ENCODE peak calls at places on chromosomes 6 and 20, in eight cellular contexts. One of them, this sample, is unnamed.
A peak's percentile ranks its signal among the peaks of the same experiment; 100 is the strongest.

GRCh38 chr6:131844243-131844841 is 36.5 kb downstream of the ENPP1 start:
- DNase-seq in SK-N-SH: no peak
- DNase-seq in MM.1S: no peak
- DNase-seq in GM23248: peak; percentile 46
- DNase-seq in hepatocyte: peak; percentile 61
- DNase-seq in HCT116: no peak
- DNase-seq in OCI-LY7: no peak
- DNase-seq in GM23338: no peak
- DNase-seq in this sample: no peak

GRCh38 chr6:142943746-142944125 is 1.2 kb downstream of the HIVEP2 start:
- DNase-seq in hepatocyte: peak; percentile 19
- DNase-seq in OCI-LY7: peak; percentile 84
- DNase-seq in HCT116: no peak
- DNase-seq in SK-N-SH: no peak
- DNase-seq in GM23248: peak; percentile 64
- DNase-seq in MM.1S: peak; percentile 46
- DNase-seq in GM23338: peak; percentile 23
- DNase-seq in this sample: no peak

GRCh38 chr6:235763-236360 is 56.4 kb upstream of the DUSP22 start:
- DNase-seq in GM23248: peak; percentile 25
- DNase-seq in HCT116: no peak
- DNase-seq in OCI-LY7: peak; percentile 53
- DNase-seq in SK-N-SH: no peak
- DNase-seq in MM.1S: peak; percentile 80
- DNase-seq in GM23338: peak; percentile 59
- DNase-seq in hepatocyte: no peak
- DNase-seq in this sample: no peak

GRCh38 chr20:20500312-20500711 is 132.4 kb downstream of the INSM1 start:
- DNase-seq in MM.1S: no peak
- DNase-seq in GM23248: no peak
- DNase-seq in hepatocyte: no peak
- DNase-seq in HCT116: no peak
- DNase-seq in OCI-LY7: no peak
- DNase-seq in GM23338: no peak
- DNase-seq in SK-N-SH: no peak
- DNase-seq in this sample: no peak

GRCh38 chr6:141719476-141719875 is 413.2 kb upstream of the GJE1 start:
- DNase-seq in hepatocyte: no peak
- DNase-seq in MM.1S: no peak
- DNase-seq in OCI-LY7: no peak
- DNase-seq in GM23338: no peak
- DNase-seq in SK-N-SH: no peak
- DNase-seq in HCT116: no peak
- DNase-seq in GM23248: no peak
- DNase-seq in this sample: no peak

GRCh38 chr6:15429146-15430110 is 183.6 kb downstream of the JARID2 start:
- DNase-seq in MM.1S: no peak
- DNase-seq in SK-N-SH: no peak
- DNase-seq in GM23338: no peak
- DNase-seq in hepatocyte: no peak
- DNase-seq in OCI-LY7: no peak
- DNase-seq in HCT116: no peak
- DNase-seq in GM23248: peak; percentile 93
- DNase-seq in this sample: no peak

GRCh38 chr6:34393191-34393967 is 910 bp upstream of the NUDT3 start:
- DNase-seq in hepatocyte: no peak
- DNase-seq in SK-N-SH: no peak
- DNase-seq in MM.1S: no peak
- DNase-seq in GM23338: no peak
- DNase-seq in OCI-LY7: peak; percentile 81
- DNase-seq in HCT116: no peak
- DNase-seq in GM23248: no peak
- DNase-seq in this sample: no peak

GRCh38 chr20:10498196-10498595 is 63.1 kb downstream of the SLX4IP start:
- DNase-seq in SK-N-SH: no peak
- DNase-seq in MM.1S: no peak
- DNase-seq in GM23338: no peak
- DNase-seq in GM23248: no peak
- DNase-seq in hepatocyte: no peak
- DNase-seq in OCI-LY7: no peak
- DNase-seq in HCT116: no peak
- DNase-seq in this sample: no peak

GRCh38 chr6:69097948-69098347 is 462.9 kb downstream of the ADGRB3 start:
- DNase-seq in OCI-LY7: no peak
- DNase-seq in GM23338: no peak
- DNase-seq in hepatocyte: no peak
- DNase-seq in SK-N-SH: no peak
- DNase-seq in GM23248: no peak
- DNase-seq in MM.1S: no peak
- DNase-seq in HCT116: no peak
- DNase-seq in this sample: no peak

GRCh38 chr6:126359936-126360537 is 20.1 kb downstream of the CENPW start:
- DNase-seq in GM23248: no peak
- DNase-seq in GM23338: no peak
- DNase-seq in MM.1S: no peak
- DNase-seq in SK-N-SH: no peak
- DNase-seq in OCI-LY7: no peak
- DNase-seq in hepatocyte: no peak
- DNase-seq in HCT116: no peak
- DNase-seq in this sample: no peak

GRCh38 chr20:25065625-25066338 is 7.8 kb upstream of the ACSS1 start:
- DNase-seq in MM.1S: peak; percentile 60
- DNase-seq in OCI-LY7: peak; percentile 62
- DNase-seq in SK-N-SH: peak; percentile 63
- DNase-seq in GM23338: peak; percentile 79
- DNase-seq in hepatocyte: peak; percentile 67
- DNase-seq in GM23248: peak; percentile 77
- DNase-seq in HCT116: peak; percentile 31
- DNase-seq in this sample: peak; percentile 68

GRCh38 chr20:56391596-56392281 is at the start of gene AURKA:
- DNase-seq in MM.1S: no peak
- DNase-seq in GM23248: peak; percentile 43
- DNase-seq in HCT116: no peak
- DNase-seq in OCI-LY7: no peak
- DNase-seq in GM23338: peak; percentile 11
- DNase-seq in hepatocyte: peak; percentile 26
- DNase-seq in SK-N-SH: no peak
- DNase-seq in this sample: no peak

GRCh38 chr20:45872626-45873025 is 8.4 kb upstream of the ZSWIM1 start:
- DNase-seq in hepatocyte: no peak
- DNase-seq in SK-N-SH: no peak
- DNase-seq in GM23248: no peak
- DNase-seq in MM.1S: no peak
- DNase-seq in HCT116: no peak
- DNase-seq in OCI-LY7: no peak
- DNase-seq in GM23338: no peak
- DNase-seq in this sample: peak; percentile 41
- H3K9me2 ChIP-seq in hepatocyte: no peaks in the 10 kb centered on the region
- H3K9me2 ChIP-seq in SK-N-SH: no peaks in the 10 kb centered on the region
- H3K9me2 ChIP-seq in GM23248: no peaks in the 10 kb centered on the region
- H3K9me2 ChIP-seq in MM.1S: no peaks in the 10 kb centered on the region
- H3K9me2 ChIP-seq in HCT116: no peaks in the 10 kb centered on the region
- H3K9me2 ChIP-seq in OCI-LY7: no peaks in the 10 kb centered on the region
- H3K9me2 ChIP-seq in GM23338: no peaks in the 10 kb centered on the region
- H3K9me2 ChIP-seq in this sample: no peaks in the 10 kb centered on the region

GRCh38 chr6:111724039-111724438 is 118.4 kb upstream of the TRAF3IP2 start:
- DNase-seq in HCT116: no peak
- DNase-seq in hepatocyte: no peak
- DNase-seq in SK-N-SH: no peak
- DNase-seq in OCI-LY7: no peak
- DNase-seq in GM23338: no peak
- DNase-seq in GM23248: no peak
- DNase-seq in MM.1S: no peak
- DNase-seq in this sample: no peak

GRCh38 chr6:111723412-111723970 is 117.8 kb upstream of the TRAF3IP2 start:
- DNase-seq in hepatocyte: no peak
- DNase-seq in SK-N-SH: no peak
- DNase-seq in HCT116: no peak
- DNase-seq in MM.1S: no peak
- DNase-seq in GM23248: no peak
- DNase-seq in OCI-LY7: no peak
- DNase-seq in GM23338: no peak
- DNase-seq in this sample: no peak

GRCh38 chr6:111721677-111722219 is 116.1 kb upstream of the TRAF3IP2 start:
- DNase-seq in MM.1S: peak; percentile 13
- DNase-seq in SK-N-SH: peak; percentile 43
- DNase-seq in OCI-LY7: peak; percentile 55
- DNase-seq in HCT116: peak; percentile 13
- DNase-seq in hepatocyte: peak; percentile 25
- DNase-seq in GM23338: peak; percentile 75
- DNase-seq in GM23248: peak; percentile 60
- DNase-seq in this sample: no peak

GRCh38 chr6:111720931-111721496 is 115.3 kb upstream of the TRAF3IP2 start:
- DNase-seq in hepatocyte: no peak
- DNase-seq in HCT116: no peak
- DNase-seq in OCI-LY7: no peak
- DNase-seq in MM.1S: no peak
- DNase-seq in GM23248: no peak
- DNase-seq in SK-N-SH: no peak
- DNase-seq in GM23338: no peak
- DNase-seq in this sample: no peak

DNA sequence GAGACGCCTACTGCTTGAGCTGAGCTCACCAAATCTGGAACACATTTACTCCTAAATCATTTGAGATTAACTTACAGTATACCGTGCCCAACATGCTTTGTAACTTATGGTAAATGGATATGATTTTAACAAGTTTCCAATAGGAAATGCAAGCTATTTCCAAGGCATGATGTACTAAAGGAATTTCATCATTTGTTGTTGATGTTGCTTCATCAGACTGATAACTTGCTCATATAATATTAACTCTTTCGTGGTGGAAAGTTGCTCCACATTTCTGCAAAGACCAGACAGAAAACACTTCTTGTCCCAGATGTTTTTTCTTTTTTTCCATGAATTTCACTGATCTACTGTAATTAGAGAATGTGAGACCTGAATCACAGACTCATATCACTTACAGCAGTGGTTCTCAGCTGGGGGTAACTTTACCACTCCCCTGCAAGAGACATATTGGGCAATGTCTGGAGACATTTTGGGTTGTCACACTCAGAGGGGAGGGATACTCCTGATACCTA is 116.6 kb upstream of the TRAF3IP2 start:
- DNase-seq in GM23338: no peak
- DNase-seq in SK-N-SH: no peak
- DNase-seq in GM23248: peak; percentile 75
- DNase-seq in hepatocyte: no peak
- DNase-seq in OCI-LY7: no peak
- DNase-seq in MM.1S: no peak
- DNase-seq in HCT116: no peak
- DNase-seq in this sample: no peak
- H3K9me2 ChIP-seq in GM23338: no peaks in the 10 kb centered on the region
- H3K9me2 ChIP-seq in SK-N-SH: no peaks in the 10 kb centered on the region
- H3K9me2 ChIP-seq in GM23248: no peaks in the 10 kb centered on the region
- H3K9me2 ChIP-seq in hepatocyte: no peaks in the 10 kb centered on the region
- H3K9me2 ChIP-seq in OCI-LY7: no peaks in the 10 kb centered on the region
- H3K9me2 ChIP-seq in MM.1S: no peaks in the 10 kb centered on the region
- H3K9me2 ChIP-seq in HCT116: no peaks in the 10 kb centered on the region
- H3K9me2 ChIP-seq in this sample: no peaks in the 10 kb centered on the region

GRCh38 chr6:107207251-107207890 is 92.1 kb upstream of the BEND3 start:
- DNase-seq in SK-N-SH: no peak
- DNase-seq in OCI-LY7: no peak
- DNase-seq in MM.1S: no peak
- DNase-seq in HCT116: no peak
- DNase-seq in hepatocyte: no peak
- DNase-seq in GM23248: no peak
- DNase-seq in GM23338: no peak
- DNase-seq in this sample: no peak
- H3K9me2 ChIP-seq in SK-N-SH: no peaks in the 10 kb centered on the region
- H3K9me2 ChIP-seq in OCI-LY7: no peaks in the 10 kb centered on the region
- H3K9me2 ChIP-seq in MM.1S: no peaks in the 10 kb centered on the region
- H3K9me2 ChIP-seq in HCT116: no peaks in the 10 kb centered on the region
- H3K9me2 ChIP-seq in hepatocyte: no peaks in the 10 kb centered on the region
- H3K9me2 ChIP-seq in GM23248: no peaks in the 10 kb centered on the region
- H3K9me2 ChIP-seq in GM23338: no peaks in the 10 kb centered on the region
- H3K9me2 ChIP-seq in this sample: no peaks in the 10 kb centered on the region

DNA sequence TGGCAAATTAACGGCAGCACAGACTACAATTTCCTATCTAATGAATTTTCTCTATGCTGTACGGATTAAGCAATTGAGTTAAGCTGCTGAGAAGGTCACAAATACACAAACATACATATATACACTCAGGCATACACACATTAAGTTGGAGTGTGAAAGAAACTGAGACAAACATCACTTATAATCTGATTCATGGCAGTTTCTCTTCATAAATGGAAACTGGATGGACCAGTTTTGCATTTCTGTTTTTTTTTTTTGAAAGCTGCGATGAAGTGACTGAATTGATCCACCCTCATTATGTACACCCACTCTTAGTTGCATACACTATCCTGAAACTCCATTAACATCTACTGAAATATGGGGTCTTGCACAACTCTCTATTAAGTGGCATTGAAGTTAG is 32.9 kb upstream of the TENT5A start:
- DNase-seq in HCT116: no peak
- DNase-seq in SK-N-SH: no peak
- DNase-seq in OCI-LY7: no peak
- DNase-seq in MM.1S: no peak
- DNase-seq in GM23338: no peak
- DNase-seq in GM23248: no peak
- DNase-seq in hepatocyte: no peak
- DNase-seq in this sample: no peak
- H3K9me2 ChIP-seq in HCT116: no peaks in the 10 kb centered on the region
- H3K9me2 ChIP-seq in SK-N-SH: no peaks in the 10 kb centered on the region
- H3K9me2 ChIP-seq in OCI-LY7: no peaks in the 10 kb centered on the region
- H3K9me2 ChIP-seq in MM.1S: no peaks in the 10 kb centered on the region
- H3K9me2 ChIP-seq in GM23338: peaks cover 15% of the 10 kb centered on the region
- H3K9me2 ChIP-seq in GM23248: no peaks in the 10 kb centered on the region
- H3K9me2 ChIP-seq in hepatocyte: no peaks in the 10 kb centered on the region
- H3K9me2 ChIP-seq in this sample: no peaks in the 10 kb centered on the region